ENCODE peak calls at places on chromosome 5, in seven cellular contexts. T is A172, B is NCI-H2081, O is fibroblast of the aortic adventitia, D is HT-29, Z is NCI-H1092, S is NCI-H2171. X is an unnamed sample.

GRCh38 chr5:74288038-74288437 is 352.5 kb downstream of the ENC1 start:
- DNase-seq in T (no peak), B (no peak), O (no peak), D (no peak), Z (no peak), S (no peak), X (no peak)

GRCh38 chr5:137619191-137619870 is 116.6 kb downstream of the KLHL3 start:
- DNase-seq in T (peak), B (peak), O (peak), D (no peak), Z (no peak), S (peak), X (peak)

GRCh38 chr5:126122942-126123341 is 300.3 kb upstream of the GRAMD2B start:
- DNase-seq in T (no peak), B (no peak), O (no peak), D (no peak), Z (no peak), S (no peak), X (no peak)

GRCh38 chr5:149348463-149348862 is 3.2 kb downstream of the GRPEL2 start:
- DNase-seq in T (no peak), B (no peak), O (no peak), D (no peak), Z (no peak), S (no peak), X (no peak)

GRCh38 chr5:124783794-124784193 is 37.4 kb upstream of the ZNF608 start:
- DNase-seq in T (no peak), B (no peak), O (peak), D (no peak), Z (no peak), S (no peak), X (no peak)

GRCh38 chr5:113503146-113503545 is 10.3 kb upstream of the YTHDC2 start:
- DNase-seq in T (no peak), B (no peak), O (no peak), D (no peak), Z (no peak), S (no peak), X (no peak)

GRCh38 chr5:963673-964531 is 44.7 kb upstream of the NKD2 start:
- DNase-seq in T (no peak), B (no peak), O (peak), D (no peak), Z (no peak), S (no peak), X (no peak)

GRCh38 chr5:122547219-122547618 is 227.7 kb upstream of the SNX2 start:
- DNase-seq in T (no peak), B (no peak), O (no peak), D (no peak), Z (no peak), S (no peak), X (no peak)

GRCh38 chr5:174323878-174324281 is 278.4 kb downstream of the NSG2 start:
- DNase-seq in T (peak), B (peak), O (no peak), D (peak), Z (no peak), S (no peak), X (no peak)

GRCh38 chr5:134438641-134439621 is 27.2 kb upstream of the CDKN2AIPNL start:
- DNase-seq in T (peak), B (peak), O (peak), D (peak), Z (no peak), S (no peak), X (peak)

GRCh38 chr5:54881286-54882005 is 103.9 kb downstream of the ESM1 start:
- DNase-seq in T (peak), B (no peak), O (no peak), D (no peak), Z (no peak), S (no peak), X (no peak)

X was measured in substantia nigra.